ENCODE peak calls at places on chromosome 18, in four cellular contexts. D is HFFc6, I is B cell, M is A549. O is an unnamed sample.

GRCh38 chr18:79567481-79568147 is 112.0 kb upstream of the CTDP1 start:
- DNase-seq in M (no peak), I (no peak), D (peak), O (peak)

GRCh38 chr18:2826581-2826980 is 20.2 kb upstream of the EMILIN2 start:
- DNase-seq in M (no peak), I (no peak), D (no peak), O (no peak)

GRCh38 chr18:27583021-27583420 is 397.9 kb upstream of the CHST9 start:
- DNase-seq in D (no peak), M (no peak), I (no peak), O (no peak)

GRCh38 chr18:59402432-59403090 is 43.5 kb upstream of the LMAN1 start:
- DNase-seq in M (peak), I (peak), D (peak), O (peak)

GRCh38 chr18:79519751-79520472 is 124.2 kb downstream of the NFATC1 start:
- DNase-seq in D (no peak), M (no peak), I (peak), O (no peak)

GRCh38 chr18:55861266-55861665 is 273.3 kb upstream of the TCF4 start:
- DNase-seq in I (no peak), M (no peak), D (peak), O (no peak)

GRCh38 chr18:159037-159652 is 788 bp downstream of the USP14 start:
- DNase-seq in I (no peak), M (peak), D (peak), O (no peak)

GRCh38 chr18:58005885-58006523 is 38.0 kb upstream of the NEDD4L start:
- DNase-seq in I (no peak), D (peak), M (no peak), O (peak)

GRCh38 chr18:46590103-46590502 is 66.9 kb downstream of the LOXHD1 start:
- DNase-seq in M (no peak), I (no peak), D (no peak), O (no peak)

GRCh38 chr18:63322908-63323634 is 3.5 kb upstream of the BCL2 start:
- DNase-seq in M (peak), I (peak), D (peak), O (peak)

GRCh38 chr18:27599202-27599829 is 414.2 kb upstream of the CHST9 start:
- DNase-seq in M (peak), I (no peak), D (peak), O (no peak)

GRCh38 chr18:38940863-38941531 is 1375.4 kb upstream of the CELF4 start:
- DNase-seq in I (peak), M (peak), D (peak), O (no peak)

GRCh38 chr18:52670903-52671302 is 330.9 kb downstream of the DCC start:
- DNase-seq in I (no peak), D (no peak), M (peak), O (no peak)

GRCh38 chr18:79510731-79511141 is 115.0 kb downstream of the NFATC1 start:
- DNase-seq in I (no peak), D (no peak), M (no peak), O (no peak)

GRCh38 chr18:52409732-52410131 is 69.7 kb downstream of the DCC start:
- DNase-seq in M (peak), I (no peak), D (no peak), O (no peak)

GRCh38 chr18:56645415-56646016 is 5.6 kb upstream of the WDR7 start:
- DNase-seq in D (no peak), I (no peak), M (no peak), O (no peak)

GRCh38 chr18:47964086-47964485 is 33.6 kb upstream of the SMAD2 start:
- DNase-seq in D (no peak), M (no peak), I (no peak), O (no peak)

GRCh38 chr18:56632070-56633022 is 6.0 kb downstream of the TXNL1 start:
- DNase-seq in I (no peak), M (no peak), D (no peak), O (no peak)

GRCh38 chr18:76056467-76057194 is 438.4 kb downstream of the ZNF516 start:
- DNase-seq in M (no peak), I (no peak), D (no peak), O (no peak)

GRCh38 chr18:77038182-77038581 is 94.4 kb downstream of the MBP start:
- DNase-seq in M (no peak), D (no peak), I (peak), O (no peak)

GRCh38 chr18:13136689-13137040 is 81.9 kb upstream of the LDLRAD4 start:
- DNase-seq in I (no peak), D (no peak), M (no peak), O (no peak)

GRCh38 chr18:63237911-63238710 is 81.5 kb downstream of the BCL2 start:
- DNase-seq in I (no peak), D (peak), M (peak), O (peak)

GRCh38 chr18:54294274-54294673 is 25.0 kb downstream of the POLI start:
- DNase-seq in D (no peak), I (no peak), M (no peak), O (no peak)
- TF ChIP-seq CTCF in D (no peak), I (no peak), M (no peak), O (no peak)

GRCh38 chr18:11960743-11961380 is 20.4 kb upstream of the IMPA2 start:
- DNase-seq in I (no peak), M (no peak), D (no peak), O (no peak)

GRCh38 chr18:11962586-11962985 is 18.7 kb upstream of the IMPA2 start:
- DNase-seq in I (no peak), M (no peak), D (no peak), O (no peak)

DNA sequence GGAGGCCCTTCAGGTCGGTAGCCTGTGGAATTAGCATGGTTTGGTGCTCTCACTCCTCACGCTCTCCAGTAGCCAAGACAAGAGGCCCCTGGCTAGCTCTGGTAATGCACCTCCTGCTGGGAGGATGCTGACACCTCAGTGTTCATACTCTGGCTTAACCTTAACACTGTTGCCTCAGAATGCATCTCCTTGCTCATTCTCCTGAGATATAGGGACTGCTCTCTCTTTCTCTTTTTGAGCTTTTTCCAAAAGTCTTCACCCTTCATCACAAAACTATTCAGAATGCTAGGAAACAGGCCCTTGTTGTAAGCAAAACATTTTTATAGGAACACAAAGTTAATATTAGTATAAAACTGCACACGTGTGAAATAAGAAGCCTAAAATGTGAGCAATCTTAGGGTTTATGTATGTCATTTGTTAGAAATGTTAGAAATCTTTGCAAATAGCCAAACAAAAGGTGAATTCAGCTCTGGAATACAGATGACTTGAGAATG is 17.3 kb upstream of the IMPA2 start:
- DNase-seq in M (no peak), I (no peak), D (peak), O (peak)
- TF ChIP-seq CTCF in M (no peak), I (no peak), D (peak), O (peak)

GRCh38 chr18:45526120-45526841 is 89.0 kb upstream of the SLC14A2 start:
- DNase-seq in M (no peak), D (peak), I (no peak), O (peak)
- TF ChIP-seq CTCF in M (no peak), D (no peak), I (no peak), O (peak)

DNA sequence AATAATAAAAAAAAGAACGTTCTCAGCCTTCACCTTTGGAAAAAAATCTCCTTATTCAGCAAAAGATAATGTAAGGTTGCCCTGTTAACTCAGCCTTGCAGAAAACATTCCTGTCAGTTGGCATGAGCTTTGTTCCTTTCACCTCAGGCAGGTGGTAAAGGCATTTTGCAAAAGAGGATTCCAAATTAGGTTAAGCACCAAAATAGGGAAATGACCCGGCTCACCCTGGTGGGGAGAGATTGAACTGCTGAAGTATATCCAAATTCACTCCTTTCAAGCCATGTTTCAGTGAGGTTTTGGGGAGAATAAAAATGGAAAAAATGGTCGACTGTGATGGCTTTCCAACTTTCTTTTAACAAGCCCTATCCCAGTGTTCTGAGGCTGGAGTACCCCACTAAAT is 1988.8 kb upstream of the PIK3C3 start:
- DNase-seq in M (no peak), I (no peak), D (no peak), O (no peak)
- TF ChIP-seq CTCF in M (no peak), I (no peak), D (peak), O (no peak)

GRCh38 chr18:23629444-23629946 is 33.2 kb downstream of the ANKRD29 start:
- DNase-seq in M (peak), D (no peak), I (no peak), O (no peak)
- TF ChIP-seq CTCF in M (no peak), D (no peak), I (no peak), O (no peak)

DNA sequence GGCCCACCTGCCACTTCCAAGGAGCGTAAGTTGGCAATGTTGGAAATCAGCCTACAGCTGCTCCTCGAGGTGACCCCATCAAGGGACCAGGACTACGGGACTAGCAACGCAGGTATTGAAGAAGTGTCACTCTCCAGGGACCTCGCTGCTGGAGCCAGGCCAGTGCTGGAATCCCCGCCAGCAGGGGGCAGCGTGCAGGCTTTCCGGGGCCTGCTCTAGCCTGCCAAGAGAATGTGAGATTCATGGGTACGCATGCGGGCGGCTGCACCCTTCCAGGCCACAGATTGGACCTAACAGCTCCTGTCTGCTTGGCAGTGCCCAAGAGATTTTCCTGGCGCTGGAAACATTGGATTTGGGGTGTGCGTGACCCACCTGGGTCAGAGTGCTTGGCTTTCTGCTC is 182.8 kb upstream of the RAB12 start:
- DNase-seq in D (no peak), M (no peak), I (no peak), O (no peak)
- TF ChIP-seq CTCF in D (peak), M (peak), I (no peak), O (peak)

DNA sequence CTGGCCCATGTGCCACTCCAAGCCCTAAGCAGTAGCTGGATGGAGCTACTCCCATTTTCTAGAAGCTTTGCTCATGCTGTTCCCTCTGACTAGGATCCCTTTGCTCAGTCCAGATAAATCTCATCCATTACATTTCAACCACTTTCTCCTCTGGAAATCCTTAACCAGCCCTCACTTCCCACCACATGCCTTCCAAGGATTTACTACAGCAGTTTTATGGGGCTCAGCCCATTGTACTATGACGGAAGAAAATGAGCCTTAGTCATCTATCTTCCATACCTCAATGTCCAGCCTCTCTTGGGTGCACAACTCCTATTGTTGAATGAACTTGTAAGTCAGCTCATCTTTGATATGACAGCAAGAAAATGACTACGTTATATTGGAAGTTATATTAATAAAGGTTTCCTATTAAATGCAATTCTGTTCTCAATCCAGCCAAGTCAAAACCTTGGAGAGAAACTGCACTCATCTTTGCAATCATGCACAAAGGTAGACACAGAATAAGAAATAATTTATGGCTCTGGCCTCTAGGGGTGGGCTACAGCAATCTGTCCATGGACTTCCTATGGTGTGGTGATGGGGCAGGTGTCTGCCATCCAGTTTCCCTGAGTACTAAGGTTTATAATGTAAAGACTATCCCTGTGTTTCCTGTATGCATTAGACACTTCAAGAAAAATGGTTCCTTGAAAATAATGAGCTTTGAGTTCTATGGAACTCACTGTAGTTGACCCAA is 3.4 kb downstream of the B4GALT6 start:
- DNase-seq in M (peak), I (no peak), D (no peak), O (no peak)
- TF ChIP-seq CTCF in M (no peak), I (peak), D (no peak), O (no peak)

GRCh38 chr18:32893915-32894314 is 121.1 kb upstream of the KLHL14 start:
- DNase-seq in D (no peak), M (peak), I (no peak), O (no peak)
- TF ChIP-seq CTCF in D (no peak), M (no peak), I (no peak), O (peak)